ENCODE peak calls at places on chromosomes 1 and 21, in nine cellular contexts. D is activated T-helper 1 cell treated with anti-CD3 and anti-CD28 coated beads, Interleukin-12 subunit alpha, Interleukin-12 subunit beta, Interleukin-2, Interleukin-4 antibody, amounts not matched to agents 30 ng/mL and 10 ng/mL and 1 ng/mL, durations not matched to agents 14 hours and 24 hours and 36 hours; M is cardiac muscle cell; W is A172; X is dorsolateral prefrontal cortex; T is pancreas; Y is stromal cell of bone marrow; R is NCI-H1092 treated with DMSO at 0.1 percent for 48 hours; F is AG09309. N is an unnamed sample.

GRCh38 chr1:73366734-73367413 is 831.1 kb downstream of the LRRIQ3 start:
- DNase-seq in D (no peak), M (no peak), W (no peak), X (no peak), T (no peak), Y (no peak), R (no peak), F (no peak), N (no peak)

GRCh38 chr1:99818063-99818699 is 32.0 kb upstream of the AGL start:
- DNase-seq in D (no peak), M (peak), W (no peak), X (no peak), T (no peak), Y (no peak), R (no peak), F (peak), N (no peak)

GRCh38 chr1:30417001-30417700 is 306.2 kb downstream of the MATN1 start:
- DNase-seq in D (no peak), M (no peak), W (no peak), X (no peak), T (peak), Y (no peak), R (no peak), F (no peak), N (no peak)

GRCh38 chr1:117605164-117605810 is 561 bp upstream of the TENT5C start:
- DNase-seq in D (no peak), M (peak), W (no peak), X (no peak), T (no peak), Y (peak), R (no peak), F (no peak), N (no peak)

GRCh38 chr1:26784023-26784871 is 3.5 kb upstream of the PIGV start:
- DNase-seq in D (no peak), M (peak), W (peak), X (no peak), T (peak), Y (peak), R (peak), F (no peak), N (no peak)

GRCh38 chr1:81029266-81029665 is 771.5 kb upstream of the ADGRL2 start:
- DNase-seq in D (no peak), M (peak), W (no peak), X (no peak), T (no peak), Y (no peak), R (no peak), F (no peak), N (no peak)

GRCh38 chr1:56302878-56303277 is 276.5 kb downstream of the PLPP3 start:
- DNase-seq in D (no peak), M (no peak), W (peak), X (no peak), T (no peak), Y (no peak), R (no peak), F (no peak), N (no peak)

GRCh38 chr1:201021333-201022177 is 2.0 kb downstream of the KIF21B start:
- DNase-seq in D (no peak), M (no peak), W (no peak), X (no peak), T (no peak), Y (no peak), R (peak), F (no peak), N (no peak)

GRCh38 chr1:29410476-29410875 is 174.2 kb downstream of the PTPRU start:
- DNase-seq in D (no peak), M (no peak), W (no peak), X (no peak), T (no peak), Y (no peak), R (peak), F (no peak), N (no peak)

GRCh38 chr1:34057347-34057746 is 107.7 kb downstream of the CSMD2 start:
- DNase-seq in D (no peak), M (no peak), W (no peak), X (no peak), T (no peak), Y (no peak), R (peak), F (no peak), N (no peak)

GRCh38 chr1:90561926-90562325 is 155.2 kb downstream of the BARHL2 start:
- DNase-seq in D (no peak), M (no peak), W (no peak), X (no peak), T (no peak), Y (no peak), R (no peak), F (no peak), N (no peak)

GRCh38 chr1:246608616-246609376 is 42.5 kb downstream of the CNST start:
- DNase-seq in D (no peak), M (peak), W (peak), X (no peak), T (peak), Y (peak), R (no peak), F (peak), N (peak)

GRCh38 chr1:1000357-1001056 is 610 bp upstream of the HES4 start:
- DNase-seq in D (peak), M (peak), W (peak), X (no peak), T (peak), Y (no peak), R (no peak), F (peak), N (no peak)

GRCh38 chr1:26350701-26351590 is 3.0 kb downstream of the CRYBG2 start:
- DNase-seq in D (no peak), M (peak), W (peak), X (no peak), T (no peak), Y (no peak), R (no peak), F (no peak), N (peak)

GRCh38 chr21:31185663-31186062 is 147.4 kb upstream of the KRTAP19-8 start:
- DNase-seq in D (no peak), M (no peak), W (no peak), X (no peak), T (no peak), Y (no peak), R (no peak), F (no peak), N (no peak)

GRCh38 chr1:3787347-3787710 is 9.0 kb downstream of the LRRC47 start:
- DNase-seq in D (peak), M (no peak), W (no peak), X (no peak), T (no peak), Y (no peak), R (no peak), F (no peak), N (no peak)

GRCh38 chr1:232625319-232625868 is 4.5 kb downstream of the SIPA1L2 start:
- DNase-seq in D (no peak), M (no peak), W (no peak), X (no peak), T (no peak), Y (no peak), R (no peak), F (no peak), N (no peak)

GRCh38 chr1:76511226-76511625 is 356.1 kb upstream of the ST6GALNAC5 start:
- DNase-seq in D (no peak), M (no peak), W (no peak), X (no peak), T (no peak), Y (no peak), R (no peak), F (no peak), N (no peak)

GRCh38 chr1:18901952-18902522 is 318 bp downstream of the ALDH4A1 start:
- DNase-seq in D (no peak), M (peak), W (no peak), X (no peak), T (no peak), Y (no peak), R (peak), F (no peak), N (no peak)

GRCh38 chr1:156860639-156861423 is at the start of gene NTRK1:
- DNase-seq in D (peak), M (peak), W (no peak), X (no peak), T (no peak), Y (no peak), R (peak), F (no peak), N (no peak)

GRCh38 chr21:16536661-16537359 is 807.0 kb downstream of the USP25 start:
- DNase-seq in D (no peak), M (peak), W (peak), X (no peak), T (no peak), Y (peak), R (peak), F (no peak), N (no peak)

GRCh38 chr1:68011786-68012375 is 38.5 kb downstream of the DIRAS3 start:
- DNase-seq in D (no peak), M (peak), W (peak), X (no peak), T (no peak), Y (no peak), R (no peak), F (no peak), N (no peak)

GRCh38 chr1:182015360-182015759 is 46.2 kb downstream of the ZNF648 start:
- DNase-seq in D (no peak), M (no peak), W (no peak), X (no peak), T (no peak), Y (no peak), R (no peak), F (no peak), N (no peak)